ENCODE peak calls at places on chromosomes 5 and 9, in four cellular contexts. F is endodermal cell, Z is bronchial epithelial cell, N is GM06990. W is an unnamed sample. For H3K36me3, the result is how much of the 10 kb centered on the place peaks cover.

GRCh38 chr5:14628346-14628745 is 36.2 kb upstream of the OTULIN start:
- DNase-seq in N (no peak), F (peak), Z (peak), W (no peak)

GRCh38 chr9:97528529-97529230 is 27.2 kb downstream of the TMOD1 start:
- DNase-seq in Z (no peak), N (no peak), F (peak), W (peak)

GRCh38 chr5:72860499-72860898 is 44.0 kb downstream of the TNPO1 start:
- DNase-seq in N (no peak), F (no peak), Z (no peak), W (peak)

GRCh38 chr9:105438136-105438839 is 9.5 kb upstream of the FSD1L start:
- DNase-seq in F (no peak), N (no peak), Z (no peak), W (peak)

GRCh38 chr9:27664136-27664819 is 91.0 kb upstream of the C9orf72 start:
- DNase-seq in F (peak), Z (no peak), N (no peak), W (no peak)

GRCh38 chr5:77218263-77218662 is 7.8 kb downstream of the PDE8B start:
- DNase-seq in F (no peak), Z (no peak), N (no peak), W (no peak)

GRCh38 chr5:97499605-97500004 is 316.6 kb upstream of the RIOK2 start:
- DNase-seq in N (no peak), Z (no peak), F (no peak), W (no peak)

GRCh38 chr9:118170032-118170955 is 466.1 kb downstream of the TLR4 start:
- DNase-seq in Z (peak), F (peak), N (no peak), W (no peak)

GRCh38 chr9:110351009-110351467 is 13.4 kb upstream of the TXNDC8 start:
- DNase-seq in Z (peak), F (no peak), N (no peak), W (no peak)

GRCh38 chr9:83596899-83597504 is 25.9 kb upstream of the IDNK start:
- DNase-seq in F (peak), Z (peak), N (peak), W (no peak)

GRCh38 chr5:81817086-81817485 is 66.2 kb upstream of the SSBP2 start:
- DNase-seq in N (no peak), Z (no peak), F (no peak), W (no peak)

GRCh38 chr5:81815318-81815717 is 64.4 kb upstream of the SSBP2 start:
- DNase-seq in F (no peak), N (no peak), Z (no peak), W (no peak)

GRCh38 chr5:81820315-81820636 is 69.4 kb upstream of the SSBP2 start:
- DNase-seq in N (no peak), F (no peak), Z (no peak), W (no peak)

GRCh38 chr5:81817980-81818379 is 67.1 kb upstream of the SSBP2 start:
- DNase-seq in F (no peak), N (no peak), Z (no peak), W (no peak)

DNA sequence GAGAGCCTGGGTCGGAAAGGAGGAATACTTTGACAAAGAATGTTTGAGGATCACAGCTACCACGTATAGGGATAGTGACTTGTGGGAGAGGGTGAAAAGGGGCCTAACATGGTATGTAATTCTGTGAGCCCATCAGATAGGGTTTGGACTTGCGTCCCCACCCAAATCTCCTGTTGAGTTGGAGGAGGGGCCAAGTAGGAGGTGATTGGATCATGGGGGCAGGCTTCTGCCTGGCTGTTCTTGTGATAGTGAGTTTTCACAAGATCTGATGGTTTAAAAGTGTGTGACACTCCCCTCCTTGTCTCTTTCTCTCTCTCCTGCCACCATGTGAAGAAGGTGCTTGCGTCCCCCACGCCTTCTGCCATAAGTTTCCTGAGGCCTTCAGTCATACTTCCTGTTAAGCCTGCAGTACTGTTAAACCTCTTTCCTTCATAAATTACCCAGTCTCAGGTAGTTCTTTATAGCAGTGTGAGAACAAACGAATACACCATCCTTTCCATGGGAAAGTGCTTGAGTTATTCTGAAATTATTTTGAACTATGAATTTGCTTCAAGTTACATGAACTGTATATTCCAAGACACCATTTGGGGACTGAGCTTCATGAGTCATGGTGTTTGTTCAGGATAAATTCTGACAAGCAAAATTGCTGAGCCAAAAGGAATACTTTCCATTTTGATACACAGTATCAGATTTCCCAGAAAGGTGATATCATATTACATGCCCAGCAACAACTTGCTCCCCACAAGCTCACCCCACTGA is 68.8 kb upstream of the SSBP2 start:
- DNase-seq in N (no peak), Z (peak), F (no peak), W (no peak)
- TF ChIP-seq CTCF in N (no peak), Z (no peak), F (no peak), W (no peak)

GRCh38 chr9:366620-367019 is 152.0 kb downstream of the DOCK8 start:
- DNase-seq in N (no peak), F (peak), Z (no peak), W (no peak)

GRCh38 chr9:365451-365850 is 150.8 kb downstream of the DOCK8 start:
- DNase-seq in N (no peak), F (no peak), Z (no peak), W (no peak)

GRCh38 chr9:357560-357959 is 142.9 kb downstream of the DOCK8 start:
- DNase-seq in Z (no peak), N (no peak), F (no peak), W (no peak)

GRCh38 chr9:362936-363335 is 148.3 kb downstream of the DOCK8 start:
- DNase-seq in N (no peak), Z (no peak), F (no peak), W (no peak)
- H3K36me3 ChIP-seq in N (under half), Z (under half), F (under half), W (under half)

DNA sequence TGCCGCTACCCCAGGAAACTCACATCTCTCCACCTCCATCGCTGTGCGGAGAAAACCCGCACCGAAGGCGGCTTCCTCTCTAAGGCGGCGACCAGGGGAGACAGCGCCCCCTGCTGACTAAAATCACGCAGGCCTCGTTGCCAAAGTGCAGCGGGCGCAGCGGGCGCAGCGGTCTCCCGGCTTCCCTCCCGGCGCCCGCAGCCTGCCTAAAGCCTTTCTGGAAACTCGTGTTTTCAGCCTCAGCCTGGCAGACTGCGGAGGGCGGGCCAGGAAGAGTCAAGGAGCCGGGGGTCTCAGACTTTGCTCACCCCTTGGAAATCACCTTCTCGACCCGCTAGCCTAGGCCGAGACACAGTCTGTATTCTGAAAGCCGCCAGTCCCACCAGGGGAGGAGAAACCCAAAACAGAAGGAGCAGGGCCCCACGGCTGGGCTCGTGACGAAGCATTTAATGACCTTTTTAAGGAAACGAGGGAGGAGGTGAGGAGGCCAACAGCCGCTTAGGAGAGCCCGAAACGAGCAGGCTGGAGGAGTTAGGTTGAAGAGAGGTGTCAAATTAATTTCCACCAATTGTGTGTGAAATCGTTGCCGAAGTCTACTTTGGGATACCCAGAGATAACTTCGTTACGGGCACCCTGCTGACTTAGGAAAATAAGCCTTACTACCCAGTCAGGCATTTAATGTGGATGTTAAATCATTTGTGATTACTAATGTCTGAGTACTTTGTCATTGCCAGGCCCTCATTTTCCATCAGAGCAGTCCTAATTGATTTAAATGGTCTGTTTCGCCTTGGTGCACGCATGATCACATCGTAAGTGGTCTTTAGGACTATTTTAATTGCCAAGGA is 7.3 kb upstream of the FOXB2 start:
- DNase-seq in Z (no peak), F (peak), N (no peak), W (no peak)
- TF ChIP-seq CTCF in Z (peak), F (peak), N (peak), W (peak)

GRCh38 chr9:84744726-84745125 is 75.2 kb downstream of the NTRK2 start:
- DNase-seq in N (no peak), Z (no peak), F (no peak), W (no peak)
- H3K36me3 ChIP-seq in N (under half), Z (under half), F (under half), W (under half)

GRCh38 chr9:35756743-35757526 is 2.9 kb upstream of the MSMP start:
- DNase-seq in Z (no peak), F (peak), N (peak), W (peak)
- TF ChIP-seq CTCF in Z (no peak), F (peak), N (no peak), W (no peak)

GRCh38 chr5:134140530-134141201 is 26.2 kb downstream of the TCF7 start:
- DNase-seq in F (peak), Z (peak), N (peak), W (no peak)
- H3K36me3 ChIP-seq in F (half or more), Z (under half), N (under half), W (under half)